ENCODE peak calls at places on chromosomes 12 and 14, in seven cellular contexts. Z is NCI-H524 treated with DMSO at 0.1 percent for 48 hours; Q is GF-D8; A is central memory CD4-positive, alpha-beta T cell; X is activated CD8-positive, alpha-beta memory T cell treated with anti-CD3 and anti-CD28 coated beads for 4 hours; T is PC-3; U is posterior cingulate gyrus. M is an unnamed sample.

GRCh38 chr14:70886421-70887206 is 20.6 kb upstream of the PCNX1 start:
- DNase-seq in Z (no peak), Q (peak; percentile 87), A (peak; percentile 60), X (no peak), T (no peak), U (no peak), M (no peak)

GRCh38 chr12:82757059-82757458 is 70.4 kb downstream of the TMTC2 start:
- DNase-seq in Z (no peak), Q (no peak), A (no peak), X (no peak), T (no peak), U (no peak), M (no peak)

GRCh38 chr12:53195516-53196420 is 11.3 kb downstream of the ITGB7 start:
- DNase-seq in Z (no peak), Q (no peak), A (no peak), X (no peak), T (peak; percentile 45), U (no peak), M (no peak)

GRCh38 chr14:103909531-103910261 is 18.6 kb upstream of the TDRD9 start:
- DNase-seq in Z (no peak), Q (no peak), A (no peak), X (no peak), T (no peak), U (no peak), M (no peak)

GRCh38 chr12:122721057-122721545 is 4.5 kb upstream of the HCAR3 start:
- DNase-seq in Z (no peak), Q (no peak), A (no peak), X (no peak), T (no peak), U (no peak), M (no peak)

GRCh38 chr14:81464253-81465001 is 64.3 kb upstream of the STON2 start:
- DNase-seq in Z (peak; percentile 77), Q (peak; percentile 1), A (peak; percentile 64), X (no peak), T (peak; percentile 88), U (no peak), M (no peak)

GRCh38 chr12:51012570-51013236 is 13.5 kb downstream of the SLC11A2 start:
- DNase-seq in Z (peak; percentile 67), Q (no peak), A (no peak), X (no peak), T (no peak), U (no peak), M (no peak)

GRCh38 chr12:69028941-69029729 is 96.2 kb upstream of the CPM start:
- DNase-seq in Z (no peak), Q (no peak), A (no peak), X (no peak), T (peak; percentile 47), U (no peak), M (no peak)

GRCh38 chr14:88079624-88080023 is 74.7 kb downstream of the GPR65 start:
- DNase-seq in Z (no peak), Q (no peak), A (no peak), X (no peak), T (no peak), U (no peak), M (no peak)

GRCh38 chr14:68705741-68706283 is 87.1 kb downstream of the ZFP36L1 start:
- DNase-seq in Z (no peak), Q (no peak), A (no peak), X (no peak), T (no peak), U (no peak), M (no peak)

GRCh38 chr14:67461341-67461985 is 27.1 kb downstream of the TMEM229B start:
- DNase-seq in Z (no peak), Q (no peak), A (no peak), X (no peak), T (no peak), U (no peak), M (no peak)

GRCh38 chr14:99568567-99569560 is 35.1 kb downstream of the CCDC85C start:
- DNase-seq in Z (peak; percentile 45), Q (no peak), A (no peak), X (no peak), T (peak; percentile 43), U (no peak), M (peak; percentile 69)

GRCh38 chr14:103085106-103086091 is 1.4 kb downstream of the LBHD2 start:
- DNase-seq in Z (no peak), Q (no peak), A (no peak), X (no peak), T (no peak), U (no peak), M (peak; percentile 29)

GRCh38 chr12:110502449-110502738 is 263 bp downstream of the RAD9B start:
- DNase-seq in Z (no peak), Q (peak; percentile 58), A (no peak), X (no peak), T (no peak), U (no peak), M (no peak)

GRCh38 chr12:85835810-85836715 is at the start of gene RASSF9:
- DNase-seq in Z (no peak), Q (no peak), A (no peak), X (no peak), T (peak; percentile 53), U (no peak), M (peak; percentile 75)

GRCh38 chr12:82931349-82932116 is 244.8 kb downstream of the TMTC2 start:
- DNase-seq in Z (no peak), Q (no peak), A (no peak), X (no peak), T (peak; percentile 49), U (no peak), M (no peak)

GRCh38 chr12:111578276-111578970 is 20.7 kb downstream of the ATXN2 start:
- DNase-seq in Z (no peak), Q (no peak), A (no peak), X (no peak), T (peak; percentile 84), U (no peak), M (no peak)

GRCh38 chr12:56684745-56685369 is 3.2 kb downstream of the PTGES3 start:
- DNase-seq in Z (no peak), Q (no peak), A (peak; percentile 16), X (no peak), T (peak; percentile 19), U (no peak), M (no peak)

GRCh38 chr12:45379261-45379660 is 163.4 kb downstream of the ANO6 start:
- DNase-seq in Z (no peak), Q (no peak), A (no peak), X (no peak), T (peak; percentile 96), U (no peak), M (no peak)

GRCh38 chr12:94287245-94287628 is 138.9 kb downstream of the PLXNC1 start:
- DNase-seq in Z (no peak), Q (no peak), A (no peak), X (no peak), T (no peak), U (no peak), M (no peak)

GRCh38 chr12:127351481-127352010 is 915.4 kb upstream of the TMEM132C start:
- DNase-seq in Z (no peak), Q (no peak), A (no peak), X (no peak), T (no peak), U (no peak), M (no peak)

M was measured in right cardiac atrium.